ENCODE peak calls at places on chromosome 16, in eight cellular contexts. One of them, this sample, is unnamed.

GRCh38 chr16:29959293-29959692 is 2.6 kb upstream of the TMEM219 start:
- DNase-seq in adrenal gland: no peak
- DNase-seq in left ventricle myocardium inferior: no peak
- DNase-seq in IMR-90: no peak
- DNase-seq in lower lobe of right lung: no peak
- DNase-seq in chondrocyte: no peak
- DNase-seq in AG09309: no peak
- DNase-seq in NB4: no peak
- DNase-seq in this sample: no peak

GRCh38 chr16:84143784-84144199 is 1.2 kb downstream of the HSDL1 start:
- DNase-seq in adrenal gland: no peak
- DNase-seq in left ventricle myocardium inferior: no peak
- DNase-seq in IMR-90: no peak
- DNase-seq in lower lobe of right lung: no peak
- DNase-seq in chondrocyte: no peak
- DNase-seq in AG09309: no peak
- DNase-seq in NB4: peak; percentile 12
- DNase-seq in this sample: no peak

GRCh38 chr16:87422106-87422505 is 30.0 kb downstream of the MAP1LC3B start:
- DNase-seq in adrenal gland: no peak
- DNase-seq in left ventricle myocardium inferior: no peak
- DNase-seq in IMR-90: no peak
- DNase-seq in lower lobe of right lung: no peak
- DNase-seq in chondrocyte: no peak
- DNase-seq in AG09309: no peak
- DNase-seq in NB4: no peak
- DNase-seq in this sample: no peak

GRCh38 chr16:31108035-31108793 is at the start of gene BCKDK:
- DNase-seq in adrenal gland: peak; percentile 68
- DNase-seq in left ventricle myocardium inferior: peak; percentile 87
- DNase-seq in IMR-90: peak; percentile 60
- DNase-seq in lower lobe of right lung: peak; percentile 86
- DNase-seq in chondrocyte: no peak
- DNase-seq in AG09309: no peak
- DNase-seq in NB4: peak; percentile 88
- DNase-seq in this sample: no peak

GRCh38 chr16:73057369-73058210 is 9.7 kb upstream of the ZFHX3 start:
- DNase-seq in adrenal gland: no peak
- DNase-seq in left ventricle myocardium inferior: peak; percentile 48
- DNase-seq in IMR-90: no peak
- DNase-seq in lower lobe of right lung: peak; percentile 63
- DNase-seq in chondrocyte: no peak
- DNase-seq in AG09309: no peak
- DNase-seq in NB4: peak; percentile 59
- DNase-seq in this sample: peak; percentile 53

GRCh38 chr16:64375386-64375980 is 746.4 kb downstream of the CDH11 start:
- DNase-seq in adrenal gland: no peak
- DNase-seq in left ventricle myocardium inferior: no peak
- DNase-seq in IMR-90: peak; percentile 29
- DNase-seq in lower lobe of right lung: no peak
- DNase-seq in chondrocyte: no peak
- DNase-seq in AG09309: no peak
- DNase-seq in NB4: no peak
- DNase-seq in this sample: no peak

GRCh38 chr16:67216612-67217490 is 10.1 kb upstream of the TMEM208 start:
- DNase-seq in adrenal gland: peak; percentile 70
- DNase-seq in left ventricle myocardium inferior: peak; percentile 68
- DNase-seq in IMR-90: no peak
- DNase-seq in lower lobe of right lung: peak; percentile 67
- DNase-seq in chondrocyte: no peak
- DNase-seq in AG09309: no peak
- DNase-seq in NB4: no peak
- DNase-seq in this sample: no peak

GRCh38 chr16:8866118-8866883 is 2.5 kb downstream of the CARHSP1 start:
- DNase-seq in adrenal gland: peak; percentile 74
- DNase-seq in left ventricle myocardium inferior: peak; percentile 62
- DNase-seq in IMR-90: no peak
- DNase-seq in lower lobe of right lung: no peak
- DNase-seq in chondrocyte: no peak
- DNase-seq in AG09309: no peak
- DNase-seq in NB4: no peak
- DNase-seq in this sample: peak; percentile 58

GRCh38 chr16:85415196-85415988 is 197.7 kb upstream of the GSE1 start:
- DNase-seq in adrenal gland: peak; percentile 16
- DNase-seq in left ventricle myocardium inferior: peak; percentile 36
- DNase-seq in IMR-90: no peak
- DNase-seq in lower lobe of right lung: peak; percentile 44
- DNase-seq in chondrocyte: peak; percentile 66
- DNase-seq in AG09309: no peak
- DNase-seq in NB4: no peak
- DNase-seq in this sample: no peak

GRCh38 chr16:11916524-11917285 is 949 bp upstream of the GSPT1 start:
- DNase-seq in adrenal gland: peak; percentile 80
- DNase-seq in left ventricle myocardium inferior: no peak
- DNase-seq in IMR-90: peak; percentile 41
- DNase-seq in lower lobe of right lung: no peak
- DNase-seq in chondrocyte: no peak
- DNase-seq in AG09309: peak; percentile 66
- DNase-seq in NB4: no peak
- DNase-seq in this sample: no peak

GRCh38 chr16:54856871-54857270 is 73.8 kb upstream of the IRX5 start:
- DNase-seq in adrenal gland: no peak
- DNase-seq in left ventricle myocardium inferior: no peak
- DNase-seq in IMR-90: no peak
- DNase-seq in lower lobe of right lung: no peak
- DNase-seq in chondrocyte: no peak
- DNase-seq in AG09309: no peak
- DNase-seq in NB4: no peak
- DNase-seq in this sample: no peak

DNA sequence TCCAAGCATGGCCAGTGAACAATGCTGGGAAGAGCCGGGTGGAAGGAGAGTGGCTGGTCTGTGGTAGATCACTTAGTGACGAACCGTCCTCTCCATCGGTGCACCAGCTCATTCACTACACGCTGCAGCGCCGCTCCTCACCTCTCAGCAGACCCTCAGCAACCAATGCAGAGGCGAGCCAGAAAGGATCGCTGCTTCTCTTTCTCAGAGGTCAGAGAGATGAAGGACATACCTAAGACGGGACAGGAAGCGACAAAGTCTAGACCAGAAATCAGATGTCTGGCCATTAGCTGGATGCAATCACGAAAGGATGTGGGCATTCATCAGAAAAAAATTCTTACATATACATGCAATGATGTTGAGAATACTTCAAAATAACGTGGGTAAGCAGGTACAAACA is 26.9 kb downstream of the NSMCE1 start:
- DNase-seq in adrenal gland: no peak
- DNase-seq in left ventricle myocardium inferior: no peak
- DNase-seq in IMR-90: peak; percentile 29
- DNase-seq in lower lobe of right lung: peak; percentile 19
- DNase-seq in chondrocyte: no peak
- DNase-seq in AG09309: no peak
- DNase-seq in NB4: no peak
- DNase-seq in this sample: no peak
- TF ChIP-seq CTCF in adrenal gland: no peak
- TF ChIP-seq CTCF in left ventricle myocardium inferior: no peak
- TF ChIP-seq CTCF in IMR-90: no peak
- TF ChIP-seq CTCF in lower lobe of right lung: no peak
- TF ChIP-seq CTCF in chondrocyte: no peak
- TF ChIP-seq CTCF in AG09309: no peak
- TF ChIP-seq CTCF in NB4: no peak
- TF ChIP-seq CTCF in this sample: no peak

DNA sequence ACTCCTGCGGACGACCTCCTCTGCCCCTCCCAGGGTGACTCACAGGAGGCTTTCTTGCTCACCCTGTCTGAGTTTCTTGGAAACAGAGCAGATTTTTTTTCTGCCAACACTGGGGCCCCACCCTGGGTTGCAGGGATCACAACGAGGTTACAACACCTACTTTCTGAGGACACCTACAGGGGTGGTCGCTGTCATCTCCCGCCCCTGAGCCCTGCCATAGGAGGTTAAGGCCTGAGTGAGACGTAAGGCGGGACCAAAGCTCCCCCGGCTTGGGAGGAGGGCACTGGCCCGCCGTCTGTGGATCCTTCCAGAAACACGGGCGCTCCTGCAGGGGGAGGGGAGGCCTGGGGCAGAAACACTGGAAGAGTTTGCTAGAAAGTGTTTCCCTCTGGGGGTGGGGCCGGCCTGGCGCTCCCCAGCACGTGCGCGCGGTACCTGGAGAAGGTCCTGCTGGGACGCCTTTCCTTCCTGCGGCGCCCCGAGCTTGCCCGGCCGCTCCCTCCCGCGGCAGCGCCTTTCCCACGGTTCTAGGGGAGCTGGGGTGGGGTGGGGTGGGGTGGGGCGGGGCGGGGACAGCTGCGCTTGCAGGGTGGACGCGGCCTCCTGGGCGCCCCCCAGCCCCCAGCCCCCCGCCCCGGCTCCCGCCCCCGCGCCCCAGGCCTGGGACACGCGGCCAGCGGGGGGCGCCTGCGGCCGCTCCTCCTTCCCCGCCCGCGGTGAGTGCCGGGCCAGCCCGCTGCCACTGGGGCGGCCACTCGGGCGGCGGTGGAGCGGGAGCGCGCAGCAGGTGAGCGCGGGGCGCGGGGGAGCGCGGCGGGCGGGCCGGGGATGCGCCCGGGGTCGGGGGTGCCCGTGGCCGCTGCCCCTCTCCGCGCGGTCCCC is 20.7 kb upstream of the ADCY7 start:
- DNase-seq in adrenal gland: peak; percentile 35
- DNase-seq in left ventricle myocardium inferior: no peak
- DNase-seq in IMR-90: peak; percentile 45
- DNase-seq in lower lobe of right lung: peak; percentile 77
- DNase-seq in chondrocyte: no peak
- DNase-seq in AG09309: no peak
- DNase-seq in NB4: peak; percentile 75
- DNase-seq in this sample: peak; percentile 51
- TF ChIP-seq CTCF in adrenal gland: peak; percentile 31
- TF ChIP-seq CTCF in left ventricle myocardium inferior: peak; percentile 55
- TF ChIP-seq CTCF in IMR-90: peak; percentile 26
- TF ChIP-seq CTCF in lower lobe of right lung: peak; percentile 19
- TF ChIP-seq CTCF in chondrocyte: peak; percentile 75
- TF ChIP-seq CTCF in AG09309: no peak
- TF ChIP-seq CTCF in NB4: peak; percentile 4
- TF ChIP-seq CTCF in this sample: peak; percentile 50

GRCh38 chr16:56737539-56737938 is 7.6 kb downstream of the NUP93 start:
- DNase-seq in adrenal gland: no peak
- DNase-seq in left ventricle myocardium inferior: no peak
- DNase-seq in IMR-90: no peak
- DNase-seq in lower lobe of right lung: no peak
- DNase-seq in chondrocyte: no peak
- DNase-seq in AG09309: no peak
- DNase-seq in NB4: no peak
- DNase-seq in this sample: no peak
- TF ChIP-seq CTCF in adrenal gland: no peak
- TF ChIP-seq CTCF in left ventricle myocardium inferior: no peak
- TF ChIP-seq CTCF in IMR-90: no peak
- TF ChIP-seq CTCF in lower lobe of right lung: no peak
- TF ChIP-seq CTCF in chondrocyte: peak; percentile 24
- TF ChIP-seq CTCF in AG09309: no peak
- TF ChIP-seq CTCF in NB4: no peak
- TF ChIP-seq CTCF in this sample: no peak

GRCh38 chr16:20364051-20364450 is 11.5 kb upstream of the UMOD start:
- DNase-seq in adrenal gland: no peak
- DNase-seq in left ventricle myocardium inferior: no peak
- DNase-seq in IMR-90: no peak
- DNase-seq in lower lobe of right lung: no peak
- DNase-seq in chondrocyte: no peak
- DNase-seq in AG09309: no peak
- DNase-seq in NB4: no peak
- DNase-seq in this sample: no peak

GRCh38 chr16:20363191-20363590 is 10.7 kb upstream of the UMOD start:
- DNase-seq in adrenal gland: no peak
- DNase-seq in left ventricle myocardium inferior: no peak
- DNase-seq in IMR-90: no peak
- DNase-seq in lower lobe of right lung: no peak
- DNase-seq in chondrocyte: no peak
- DNase-seq in AG09309: no peak
- DNase-seq in NB4: no peak
- DNase-seq in this sample: no peak

GRCh38 chr16:20355114-20355782 is 2.7 kb upstream of the UMOD start:
- DNase-seq in adrenal gland: no peak
- DNase-seq in left ventricle myocardium inferior: no peak
- DNase-seq in IMR-90: no peak
- DNase-seq in lower lobe of right lung: no peak
- DNase-seq in chondrocyte: no peak
- DNase-seq in AG09309: no peak
- DNase-seq in NB4: no peak
- DNase-seq in this sample: no peak

GRCh38 chr16:20359997-20360396 is 7.5 kb upstream of the UMOD start:
- DNase-seq in adrenal gland: no peak
- DNase-seq in left ventricle myocardium inferior: no peak
- DNase-seq in IMR-90: no peak
- DNase-seq in lower lobe of right lung: no peak
- DNase-seq in chondrocyte: no peak
- DNase-seq in AG09309: no peak
- DNase-seq in NB4: peak; percentile 13
- DNase-seq in this sample: no peak
- TF ChIP-seq CTCF in adrenal gland: no peak
- TF ChIP-seq CTCF in left ventricle myocardium inferior: no peak
- TF ChIP-seq CTCF in IMR-90: no peak
- TF ChIP-seq CTCF in lower lobe of right lung: peak; percentile 13
- TF ChIP-seq CTCF in chondrocyte: peak; percentile 53
- TF ChIP-seq CTCF in AG09309: no peak
- TF ChIP-seq CTCF in NB4: peak; percentile 35
- TF ChIP-seq CTCF in this sample: peak; percentile 58

DNA sequence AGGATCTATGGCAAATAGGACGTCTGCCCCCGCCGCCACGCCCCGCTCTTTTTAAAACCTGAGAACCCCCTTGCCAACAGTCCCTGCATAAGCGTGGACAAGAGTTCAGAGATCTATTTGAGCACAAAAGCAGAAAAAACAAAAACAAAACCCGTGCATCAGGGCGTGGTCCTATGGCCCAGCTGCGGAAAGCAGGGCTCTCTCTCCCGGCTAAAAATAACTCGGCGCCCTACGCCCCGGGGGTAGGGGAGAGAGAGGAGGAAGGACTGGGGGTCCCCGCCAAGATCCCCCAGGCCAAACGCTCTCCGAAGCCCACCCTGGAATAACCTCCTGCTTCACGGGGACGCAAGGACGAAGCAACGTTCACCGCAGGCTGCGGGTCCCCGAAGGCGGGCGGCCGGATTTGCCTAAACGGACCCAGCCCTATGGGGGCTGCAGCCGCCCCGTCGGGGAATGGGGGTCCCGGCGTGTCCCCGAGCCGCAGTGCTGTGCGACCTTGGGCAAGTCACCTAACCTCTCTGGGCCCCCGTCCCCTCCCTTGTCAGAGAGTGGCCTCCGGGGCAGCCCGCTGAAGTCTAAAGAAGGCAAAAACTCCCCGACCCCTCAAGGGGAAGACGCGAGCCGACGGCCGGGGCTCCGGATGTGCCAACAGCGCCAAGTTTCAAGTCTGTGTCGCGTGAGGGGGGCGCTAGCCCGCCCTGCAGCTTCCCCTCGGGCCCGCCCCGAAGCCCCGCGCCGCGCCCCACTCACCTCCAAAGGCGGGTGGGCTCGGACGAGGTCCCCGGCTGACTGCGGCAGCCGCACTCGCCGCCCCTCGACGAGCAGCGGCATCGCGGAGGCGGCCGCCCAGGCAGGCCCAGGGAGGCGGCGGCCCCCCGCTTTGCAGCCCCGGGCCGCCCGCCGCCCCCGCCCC is 477 bp downstream of the NTAN1 start:
- DNase-seq in adrenal gland: peak; percentile 35
- DNase-seq in left ventricle myocardium inferior: no peak
- DNase-seq in IMR-90: peak; percentile 23
- DNase-seq in lower lobe of right lung: peak; percentile 71
- DNase-seq in chondrocyte: no peak
- DNase-seq in AG09309: no peak
- DNase-seq in NB4: peak; percentile 78
- DNase-seq in this sample: no peak
- TF ChIP-seq CTCF in adrenal gland: no peak
- TF ChIP-seq CTCF in left ventricle myocardium inferior: no peak
- TF ChIP-seq CTCF in IMR-90: peak; percentile 7
- TF ChIP-seq CTCF in lower lobe of right lung: peak; percentile 11
- TF ChIP-seq CTCF in chondrocyte: peak; percentile 65
- TF ChIP-seq CTCF in AG09309: no peak
- TF ChIP-seq CTCF in NB4: peak; percentile 14
- TF ChIP-seq CTCF in this sample: peak; percentile 42

This sample was measured in progenitor cell of endocrine pancreas.